ENCODE peak calls at places on chromosomes 6 and 20, in five cellular contexts. S is AG20443; H is CD8-positive, alpha-beta memory T cell; J is RWPE1; G is iPS-NIHi11. V is an unnamed sample.

GRCh38 chr20:36017034-36017951 is 48.9 kb downstream of the CNBD2 start:
- DNase-seq in H (no peak), J (peak; percentile 53), S (peak; percentile 86), G (peak; percentile 43), V (no peak)

GRCh38 chr6:143677891-143678737 is at the start of gene PHACTR2:
- DNase-seq in J (peak; percentile 86), H (peak; percentile 42), G (peak; percentile 92), S (peak; percentile 81), V (peak; percentile 71)

GRCh38 chr20:58903636-58904035 is 51.1 kb downstream of the GNAS start:
- DNase-seq in H (no peak), S (no peak), G (no peak), J (no peak), V (no peak)

GRCh38 chr20:45774933-45775332 is 16.8 kb downstream of the WFDC3 start:
- DNase-seq in S (no peak), H (no peak), G (no peak), J (no peak), V (no peak)

GRCh38 chr20:25195962-25196700 is 619 bp downstream of the ENTPD6 start:
- DNase-seq in J (peak; percentile 35), S (no peak), G (peak; percentile 60), H (no peak), V (peak; percentile 44)

GRCh38 chr6:40965046-40965445 is 74.0 kb downstream of the UNC5CL start:
- DNase-seq in G (no peak), J (no peak), H (no peak), S (no peak), V (no peak)

GRCh38 chr6:72022830-72023229 is 136.5 kb downstream of the RIMS1 start:
- DNase-seq in H (no peak), J (no peak), G (no peak), S (no peak), V (no peak)

GRCh38 chr6:115945806-115946205 is 114.9 kb downstream of the FRK start:
- DNase-seq in J (no peak), G (no peak), S (no peak), H (no peak), V (no peak)

GRCh38 chr6:168528457-168529095 is 87.6 kb downstream of the SMOC2 start:
- DNase-seq in G (no peak), J (no peak), H (no peak), S (no peak), V (no peak)

GRCh38 chr6:111676383-111676782 is 70.7 kb upstream of the TRAF3IP2 start:
- DNase-seq in H (no peak), G (no peak), S (no peak), J (no peak), V (no peak)

GRCh38 chr6:1502041-1502440 is 107.7 kb upstream of the FOXC1 start:
- DNase-seq in S (peak; percentile 63), G (no peak), J (no peak), H (no peak), V (no peak)

GRCh38 chr6:132712366-132712765 is 1.5 kb downstream of the VNN1 start:
- DNase-seq in G (no peak), J (peak; percentile 27), S (peak; percentile 35), H (no peak), V (no peak)

GRCh38 chr20:25076731-25077609 is 5.0 kb downstream of the VSX1 start:
- DNase-seq in S (peak; percentile 58), G (peak; percentile 43), J (peak; percentile 72), H (no peak), V (no peak)

GRCh38 chr6:117483645-117484016 is 1.2 kb downstream of the DCBLD1 start:
- DNase-seq in G (peak; percentile 30), H (no peak), J (peak; percentile 34), S (peak; percentile 39), V (peak; percentile 68)

GRCh38 chr6:119575721-119576120 is 226.2 kb upstream of the MAN1A1 start:
- DNase-seq in S (peak; percentile 68), J (no peak), G (no peak), H (no peak), V (no peak)

GRCh38 chr6:150929403-150929802 is 63.9 kb downstream of the MTHFD1L start:
- DNase-seq in S (no peak), J (no peak), G (no peak), H (no peak), V (no peak)

GRCh38 chr20:29497261-29497671 is 1760.2 kb upstream of the DEFB115 start:
- DNase-seq in H (no peak), S (peak; percentile 8), G (peak; percentile 8), J (no peak), V (peak; percentile 31)

GRCh38 chr6:47098570-47098993 is 56.5 kb upstream of the ADGRF1 start:
- DNase-seq in G (no peak), J (peak; percentile 38), H (no peak), S (peak; percentile 18), V (no peak)

GRCh38 chr20:45343445-45343866 is 4.8 kb downstream of the SDC4 start:
- DNase-seq in S (no peak), H (no peak), J (peak; percentile 19), G (no peak), V (no peak)

GRCh38 chr20:52923123-52923543 is 49.0 kb upstream of the TSHZ2 start:
- DNase-seq in H (no peak), J (peak; percentile 98), G (no peak), S (peak; percentile 87), V (no peak)

GRCh38 chr6:32947552-32948465 is 5.1 kb downstream of the HLA-DMA start:
- DNase-seq in G (peak; percentile 63), J (peak; percentile 54), H (peak; percentile 18), S (peak; percentile 31), V (no peak)

GRCh38 chr6:13427838-13428527 is 59.4 kb downstream of the GFOD1 start:
- DNase-seq in J (no peak), G (peak; percentile 32), S (no peak), H (peak; percentile 53), V (peak; percentile 77)

GRCh38 chr20:25489221-25489863 is 81.9 kb downstream of the GINS1 start:
- DNase-seq in H (no peak), S (no peak), G (peak; percentile 31), J (no peak), V (no peak)

GRCh38 chr20:52127309-52127708 is 64.3 kb downstream of the ZFP64 start:
- DNase-seq in S (no peak), H (no peak), J (no peak), G (no peak), V (no peak)

GRCh38 chr6:37821449-37821848 is 1.9 kb downstream of the ZFAND3 start:
- DNase-seq in J (no peak), S (no peak), H (no peak), G (no peak), V (no peak)

GRCh38 chr6:157020398-157021266 is 243.5 kb downstream of the ARID1B start:
- DNase-seq in S (peak; percentile 78), G (peak; percentile 73), H (peak; percentile 52), J (peak; percentile 65), V (peak; percentile 84)

GRCh38 chr6:141956046-141956761 is 176.5 kb upstream of the GJE1 start:
- DNase-seq in J (no peak), G (peak; percentile 19), H (no peak), S (peak; percentile 43), V (no peak)

V was measured in GM20000.